ENCODE peak calls at places on chromosome 7, in seven cellular contexts. Y is mesendoderm, B is astrocyte, A is PC-3, Q is H1, C is HCT116, P is fibroblast of lung. U is an unnamed sample.

GRCh38 chr7:16071246-16071857 is 350.0 kb downstream of the CRPPA start:
- DNase-seq in C (peak; percentile 54), Y (peak; percentile 67), B (peak; percentile 25), P (peak; percentile 80), Q (no peak), A (peak; percentile 83), U (peak; percentile 80)

GRCh38 chr7:86600506-86601290 is 43.0 kb upstream of the GRM3 start:
- DNase-seq in Y (peak; percentile 26), A (no peak), P (no peak), B (no peak), Q (no peak), C (no peak), U (peak; percentile 4)

GRCh38 chr7:158494162-158494586 is 93.4 kb downstream of the PTPRN2 start:
- DNase-seq in B (no peak), A (peak; percentile 51), C (no peak), P (no peak), Y (no peak), Q (no peak), U (no peak)

GRCh38 chr7:74379938-74380337 is 73.8 kb upstream of the GTF2IRD1 start:
- DNase-seq in P (no peak), B (no peak), Q (no peak), Y (no peak), C (no peak), A (no peak), U (no peak)

GRCh38 chr7:151756076-151756731 is 120.7 kb downstream of the PRKAG2 start:
- DNase-seq in P (peak; percentile 65), C (peak; percentile 26), A (peak; percentile 48), Y (no peak), Q (no peak), B (peak; percentile 60), U (no peak)

GRCh38 chr7:142153400-142153799 is 41.9 kb downstream of the MGAM2 start:
- DNase-seq in Q (no peak), C (no peak), Y (no peak), P (no peak), B (no peak), A (peak; percentile 44), U (peak; percentile 45)

GRCh38 chr7:151599401-151600227 is 79.9 kb upstream of the RHEB start:
- DNase-seq in Q (no peak), C (peak; percentile 68), Y (peak; percentile 87), A (peak; percentile 87), B (peak; percentile 96), P (peak; percentile 92), U (peak; percentile 58)

GRCh38 chr7:96169439-96169838 is 152.5 kb downstream of the SLC25A13 start:
- DNase-seq in Y (no peak), Q (no peak), B (peak; percentile 24), C (no peak), A (no peak), P (peak; percentile 2), U (no peak)

GRCh38 chr7:43337811-43338210 is 225.4 kb downstream of the HECW1 start:
- DNase-seq in B (no peak), Q (no peak), Y (no peak), P (no peak), A (no peak), C (no peak), U (no peak)

GRCh38 chr7:2663121-2663886 is 24.7 kb upstream of the AMZ1 start:
- DNase-seq in P (peak; percentile 47), Y (no peak), A (no peak), Q (no peak), B (no peak), C (no peak), U (no peak)

GRCh38 chr7:16711730-16712129 is 41.8 kb upstream of the TSPAN13 start:
- DNase-seq in Y (no peak), A (peak; percentile 22), P (peak; percentile 26), Q (no peak), C (no peak), B (peak; percentile 83), U (no peak)

GRCh38 chr7:110987130-110987693 is 103.7 kb upstream of the LRRN3 start:
- DNase-seq in Q (no peak), Y (no peak), B (no peak), A (no peak), P (no peak), C (no peak), U (no peak)

GRCh38 chr7:29946428-29947186 is 43.0 kb downstream of the SCRN1 start:
- DNase-seq in C (peak; percentile 42), Y (peak; percentile 78), B (peak; percentile 10), P (peak; percentile 44), Q (no peak), A (peak; percentile 52), U (no peak)

GRCh38 chr7:50068850-50069551 is 24.0 kb downstream of the ZPBP start:
- DNase-seq in A (peak; percentile 85), Y (peak; percentile 93), C (peak; percentile 22), P (no peak), B (peak; percentile 61), Q (no peak), U (peak; percentile 58)

GRCh38 chr7:158596745-158597144 is 9.1 kb upstream of the PTPRN2 start:
- DNase-seq in B (no peak), A (no peak), Y (no peak), Q (no peak), P (no peak), C (no peak), U (no peak)

GRCh38 chr7:149624419-149625338 is 127.1 kb upstream of the ZNF746 start:
- DNase-seq in P (peak; percentile 94), A (peak; percentile 88), Y (peak; percentile 96), Q (peak; percentile 72), B (peak; percentile 83), C (peak; percentile 81), U (peak; percentile 97)

GRCh38 chr7:149625947-149626392 is 128.4 kb upstream of the ZNF746 start:
- DNase-seq in B (no peak), Q (no peak), A (no peak), P (peak; percentile 5), Y (peak; percentile 2), C (no peak), U (peak; percentile 15)

GRCh38 chr7:149622444-149623210 is 125.0 kb upstream of the ZNF746 start:
- DNase-seq in P (no peak), A (no peak), C (no peak), B (no peak), Y (no peak), Q (no peak), U (no peak)

GRCh38 chr7:149625339-149625946 is 127.8 kb upstream of the ZNF746 start:
- DNase-seq in P (peak; percentile 65), Y (peak; percentile 66), C (peak; percentile 42), A (peak; percentile 61), Q (no peak), B (peak; percentile 26), U (peak; percentile 72)

DNA sequence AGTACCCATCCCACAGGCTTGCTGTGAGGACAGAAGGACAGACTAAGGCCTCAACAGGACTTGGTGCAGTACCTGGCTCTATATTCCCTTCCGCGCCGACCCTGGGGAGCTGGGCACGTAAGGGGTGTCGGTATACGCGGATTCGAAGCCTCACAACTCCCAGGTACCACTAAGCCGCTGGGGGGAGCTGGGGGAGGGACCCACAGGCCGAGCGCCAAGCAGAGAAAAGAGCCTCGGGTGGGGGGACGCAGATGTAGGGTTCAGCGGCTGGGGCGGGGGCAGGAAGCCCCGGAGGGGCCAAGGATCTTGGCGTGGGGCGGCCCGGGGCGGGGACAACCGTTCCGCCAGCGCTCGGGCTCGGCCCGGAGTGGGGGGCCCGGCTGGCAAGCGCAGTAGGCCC is 126.4 kb upstream of the ZNF746 start:
- DNase-seq in Y (peak; percentile 26), Q (no peak), A (peak; percentile 17), B (no peak), P (peak; percentile 8), C (no peak), U (peak; percentile 61)
- H3K4me2 ChIP-seq in Y (peak overlapping the region; percentile 91), Q (peak overlapping the region; percentile 74), A (peak overlapping the region; percentile 90), B (peak overlapping the region; percentile 100), P (peak overlapping the region; percentile 84), C (peak overlapping the region; percentile 92), U (peak overlapping the region; percentile 93)

GRCh38 chr7:139088268-139088667 is 21.3 kb downstream of the ZC3HAV1 start:
- DNase-seq in Q (no peak), Y (no peak), A (no peak), P (no peak), B (no peak), C (no peak), U (no peak)
- H3K4me1 ChIP-seq in Q (no peaks in the 10 kb centered on the region), Y (peaks cover 10% of the 10 kb centered on the region), A (no peaks in the 10 kb centered on the region), P (no peaks in the 10 kb centered on the region), B (no peaks in the 10 kb centered on the region), C (no peaks in the 10 kb centered on the region), U (peaks cover 13% of the 10 kb centered on the region)

GRCh38 chr7:20796565-20796964 is 9.9 kb upstream of the SP8 start:
- DNase-seq in C (no peak), Y (no peak), Q (no peak), B (no peak), P (no peak), A (no peak), U (no peak)
- H3K4me2 ChIP-seq in C (no peak overlapping the region), Y (no peak overlapping the region), Q (peak overlapping the region; percentile 99), B (no peak overlapping the region), P (no peak overlapping the region), A (no peak overlapping the region), U (no peak overlapping the region)

DNA sequence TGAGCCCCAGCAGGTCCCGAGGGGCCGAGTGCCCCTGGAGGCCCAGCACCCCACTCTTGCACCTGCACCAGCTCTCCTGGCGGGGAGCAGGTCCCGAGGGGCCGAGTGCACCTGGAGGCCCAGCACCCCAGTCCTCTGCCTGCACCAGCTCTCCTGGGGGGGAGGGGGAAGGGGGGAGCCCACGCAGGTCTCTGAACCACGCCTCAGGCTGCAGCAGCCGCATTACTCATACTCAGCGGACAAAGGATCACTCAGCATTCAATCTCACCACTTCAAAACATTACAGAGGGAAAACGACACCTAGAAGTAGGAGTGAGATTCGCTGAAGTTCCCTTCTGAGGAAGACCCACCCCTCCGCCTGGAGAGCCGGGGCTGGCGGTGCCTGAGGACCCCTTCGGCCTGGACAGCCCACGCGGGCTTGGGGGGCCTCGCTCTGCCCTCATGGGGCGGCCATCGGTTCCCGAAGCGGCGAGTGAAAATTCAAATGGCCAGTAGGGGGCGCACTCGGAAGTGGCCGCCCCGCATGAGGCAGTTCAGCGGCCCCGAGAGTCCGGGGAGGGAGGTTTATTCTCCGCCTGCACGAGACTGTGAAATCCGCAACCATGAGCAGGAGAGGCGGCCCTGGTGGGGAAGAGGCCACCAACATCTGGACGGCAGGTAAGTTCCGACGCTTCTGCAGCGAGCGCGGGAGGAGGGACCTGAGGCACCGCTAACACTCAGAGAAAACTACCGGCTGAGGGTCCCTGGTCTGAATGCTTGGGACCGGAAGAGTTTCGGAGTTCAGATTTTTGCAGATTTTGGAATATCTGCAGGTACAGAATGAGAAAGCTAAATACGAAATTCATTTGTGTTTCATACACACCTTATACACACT is 1.1 kb upstream of the GPER1 start:
- DNase-seq in B (peak; percentile 45), P (peak; percentile 55), A (peak; percentile 73), Y (peak; percentile 82), C (peak; percentile 34), Q (peak; percentile 57), U (peak; percentile 83)
- H3K4me1 ChIP-seq in B (peaks cover 54% of the 10 kb centered on the region), P (peaks cover 17% of the 10 kb centered on the region), A (peaks cover 31% of the 10 kb centered on the region), Y (peaks cover 4% of the 10 kb centered on the region), C (peaks cover 26% of the 10 kb centered on the region), Q (peaks cover 4% of the 10 kb centered on the region), U (peaks cover 29% of the 10 kb centered on the region)

DNA sequence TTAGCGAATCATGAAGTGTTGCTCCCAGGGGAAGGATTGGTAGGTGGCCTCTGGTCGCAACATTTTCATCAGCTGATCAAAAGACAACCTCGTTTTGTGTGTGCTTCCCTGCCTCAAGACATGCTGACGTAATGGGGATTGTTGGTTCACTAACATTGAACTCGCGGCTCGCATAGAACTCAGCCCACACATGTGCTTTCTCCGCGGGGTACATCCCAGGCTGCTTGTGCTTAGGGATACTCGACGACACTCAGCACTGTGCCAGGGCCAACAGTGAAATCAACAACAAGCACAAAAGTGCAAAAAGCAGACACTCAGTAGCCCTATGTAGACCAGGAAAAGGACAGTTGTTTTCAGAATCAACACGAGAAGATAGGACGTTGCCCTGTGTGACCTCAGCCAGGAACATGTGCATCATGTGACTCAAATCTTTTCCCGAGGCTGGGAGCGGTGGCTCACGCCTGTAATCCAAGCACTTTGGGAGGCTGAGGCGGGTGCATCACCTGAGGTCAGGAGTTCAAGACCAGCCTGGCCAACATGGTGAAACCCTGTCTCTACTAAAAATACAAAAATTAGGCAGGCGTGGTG is 20.8 kb downstream of the WIPI2 start:
- DNase-seq in Q (no peak), A (no peak), P (no peak), C (no peak), B (no peak), Y (no peak), U (no peak)
- H3K4me2 ChIP-seq in Q (no peak overlapping the region), A (no peak overlapping the region), P (no peak overlapping the region), C (no peak overlapping the region), B (no peak overlapping the region), Y (no peak overlapping the region), U (no peak overlapping the region)

U was measured in hepatocyte.